ENCODE peak calls at places on chromosome 5, in seven cellular contexts. One of them, this sample, is unnamed. For H3K4me1 and H3K36me3, the result is how much of the 10 kb centered on the place peaks cover.

GRCh38 chr5:107672212-107673105 is 1.7 kb upstream of the EFNA5 start:
- DNase-seq in spleen: peak
- DNase-seq in psoas muscle: peak
- DNase-seq in cardiac muscle cell: peak
- DNase-seq in uterus: peak
- DNase-seq in HepG2: peak
- DNase-seq in trophoblast cell: peak
- DNase-seq in this sample: peak

GRCh38 chr5:100273846-100274580 is 261.2 kb upstream of the FAM174A start:
- DNase-seq in spleen: no peak
- DNase-seq in psoas muscle: no peak
- DNase-seq in cardiac muscle cell: no peak
- DNase-seq in uterus: no peak
- DNase-seq in HepG2: no peak
- DNase-seq in trophoblast cell: peak
- DNase-seq in this sample: no peak

GRCh38 chr5:140174014-140174413 is 974 bp upstream of the CYSTM1 start:
- DNase-seq in spleen: no peak
- DNase-seq in psoas muscle: no peak
- DNase-seq in cardiac muscle cell: no peak
- DNase-seq in uterus: no peak
- DNase-seq in HepG2: no peak
- DNase-seq in trophoblast cell: no peak
- DNase-seq in this sample: no peak

GRCh38 chr5:111948517-111948916 is 191.5 kb upstream of the NREP start:
- DNase-seq in spleen: no peak
- DNase-seq in psoas muscle: no peak
- DNase-seq in cardiac muscle cell: no peak
- DNase-seq in uterus: no peak
- DNase-seq in HepG2: no peak
- DNase-seq in trophoblast cell: no peak
- DNase-seq in this sample: no peak

GRCh38 chr5:93532370-93532769 is 48.6 kb downstream of the NR2F1-AS1 start:
- DNase-seq in spleen: no peak
- DNase-seq in psoas muscle: peak
- DNase-seq in cardiac muscle cell: no peak
- DNase-seq in uterus: peak
- DNase-seq in HepG2: peak
- DNase-seq in trophoblast cell: no peak
- DNase-seq in this sample: peak

GRCh38 chr5:31630931-31631330 is 8.0 kb upstream of the PDZD2 start:
- DNase-seq in spleen: no peak
- DNase-seq in psoas muscle: peak
- DNase-seq in cardiac muscle cell: peak
- DNase-seq in uterus: no peak
- DNase-seq in HepG2: no peak
- DNase-seq in trophoblast cell: no peak
- DNase-seq in this sample: no peak

GRCh38 chr5:126234563-126235195 is 188.5 kb upstream of the GRAMD2B start:
- DNase-seq in spleen: no peak
- DNase-seq in psoas muscle: no peak
- DNase-seq in cardiac muscle cell: peak
- DNase-seq in uterus: no peak
- DNase-seq in HepG2: peak
- DNase-seq in trophoblast cell: no peak
- DNase-seq in this sample: no peak

GRCh38 chr5:36908544-36909260 is 32.1 kb downstream of the NIPBL start:
- DNase-seq in spleen: no peak
- DNase-seq in psoas muscle: no peak
- DNase-seq in cardiac muscle cell: no peak
- DNase-seq in uterus: no peak
- DNase-seq in HepG2: no peak
- DNase-seq in trophoblast cell: no peak
- DNase-seq in this sample: no peak

GRCh38 chr5:74624501-74624900 is 16.0 kb downstream of the ENC1 start:
- DNase-seq in spleen: no peak
- DNase-seq in psoas muscle: no peak
- DNase-seq in cardiac muscle cell: no peak
- DNase-seq in uterus: no peak
- DNase-seq in HepG2: no peak
- DNase-seq in trophoblast cell: peak
- DNase-seq in this sample: no peak

GRCh38 chr5:157596449-157596848 is 20.9 kb upstream of the ADAM19 start:
- DNase-seq in spleen: no peak
- DNase-seq in psoas muscle: no peak
- DNase-seq in cardiac muscle cell: no peak
- DNase-seq in uterus: no peak
- DNase-seq in HepG2: no peak
- DNase-seq in trophoblast cell: no peak
- DNase-seq in this sample: no peak

GRCh38 chr5:157593036-157593435 is 17.5 kb upstream of the ADAM19 start:
- DNase-seq in spleen: no peak
- DNase-seq in psoas muscle: no peak
- DNase-seq in cardiac muscle cell: no peak
- DNase-seq in uterus: no peak
- DNase-seq in HepG2: no peak
- DNase-seq in trophoblast cell: no peak
- DNase-seq in this sample: no peak

GRCh38 chr5:157594237-157594636 is 18.7 kb upstream of the ADAM19 start:
- DNase-seq in spleen: no peak
- DNase-seq in psoas muscle: no peak
- DNase-seq in cardiac muscle cell: no peak
- DNase-seq in uterus: no peak
- DNase-seq in HepG2: no peak
- DNase-seq in trophoblast cell: no peak
- DNase-seq in this sample: no peak

GRCh38 chr5:157592594-157592993 is 17.0 kb upstream of the ADAM19 start:
- DNase-seq in spleen: no peak
- DNase-seq in psoas muscle: no peak
- DNase-seq in cardiac muscle cell: no peak
- DNase-seq in uterus: no peak
- DNase-seq in HepG2: no peak
- DNase-seq in trophoblast cell: no peak
- DNase-seq in this sample: no peak

GRCh38 chr5:157594675-157595074 is 19.1 kb upstream of the ADAM19 start:
- DNase-seq in spleen: no peak
- DNase-seq in psoas muscle: no peak
- DNase-seq in cardiac muscle cell: no peak
- DNase-seq in uterus: no peak
- DNase-seq in HepG2: no peak
- DNase-seq in trophoblast cell: no peak
- DNase-seq in this sample: no peak
- H3K4me1 ChIP-seq in spleen: half or more
- H3K4me1 ChIP-seq in psoas muscle: under half
- H3K4me1 ChIP-seq in cardiac muscle cell: under half
- H3K4me1 ChIP-seq in uterus: under half
- H3K4me1 ChIP-seq in HepG2: under half
- H3K4me1 ChIP-seq in trophoblast cell: under half
- H3K4me1 ChIP-seq in this sample: under half

DNA sequence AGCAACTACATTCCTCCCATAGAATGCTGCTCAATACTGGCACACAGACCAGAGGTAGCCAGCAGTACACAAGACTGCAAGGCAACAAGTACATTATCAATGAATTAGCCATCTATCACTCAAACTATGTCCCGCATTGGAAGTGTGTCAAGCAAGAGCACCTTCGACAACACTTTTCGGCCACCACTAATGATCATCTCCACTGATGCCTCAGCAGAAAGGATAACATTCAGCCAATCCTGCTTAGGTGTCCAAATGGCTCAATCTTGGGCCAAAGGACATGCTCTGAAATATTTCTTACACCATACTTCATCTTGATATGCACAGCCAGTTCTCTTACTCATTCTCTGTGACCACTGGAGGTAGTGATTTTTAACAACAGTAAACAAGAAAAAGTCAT is 25.0 kb downstream of the SKP1 start:
- DNase-seq in spleen: no peak
- DNase-seq in psoas muscle: no peak
- DNase-seq in cardiac muscle cell: no peak
- DNase-seq in uterus: no peak
- DNase-seq in HepG2: no peak
- DNase-seq in trophoblast cell: no peak
- DNase-seq in this sample: no peak
- H3K36me3 ChIP-seq in spleen: half or more
- H3K36me3 ChIP-seq in psoas muscle: half or more
- H3K36me3 ChIP-seq in cardiac muscle cell: half or more
- H3K36me3 ChIP-seq in uterus: under half
- H3K36me3 ChIP-seq in HepG2: under half
- H3K36me3 ChIP-seq in trophoblast cell: under half
- H3K36me3 ChIP-seq in this sample: under half

GRCh38 chr5:95960802-95961616 is 642 bp downstream of the ELL2 start:
- DNase-seq in spleen: peak
- DNase-seq in psoas muscle: peak
- DNase-seq in cardiac muscle cell: peak
- DNase-seq in uterus: peak
- DNase-seq in HepG2: peak
- DNase-seq in trophoblast cell: peak
- DNase-seq in this sample: peak
- H3K4me1 ChIP-seq in spleen: half or more
- H3K4me1 ChIP-seq in psoas muscle: under half
- H3K4me1 ChIP-seq in cardiac muscle cell: under half
- H3K4me1 ChIP-seq in uterus: under half
- H3K4me1 ChIP-seq in HepG2: half or more
- H3K4me1 ChIP-seq in trophoblast cell: under half
- H3K4me1 ChIP-seq in this sample: under half

GRCh38 chr5:146474040-146474439 is 26.9 kb downstream of the TCERG1 start:
- DNase-seq in spleen: no peak
- DNase-seq in psoas muscle: no peak
- DNase-seq in cardiac muscle cell: no peak
- DNase-seq in uterus: no peak
- DNase-seq in HepG2: no peak
- DNase-seq in trophoblast cell: no peak
- DNase-seq in this sample: no peak
- H3K36me3 ChIP-seq in spleen: half or more
- H3K36me3 ChIP-seq in psoas muscle: half or more
- H3K36me3 ChIP-seq in cardiac muscle cell: half or more
- H3K36me3 ChIP-seq in uterus: under half
- H3K36me3 ChIP-seq in HepG2: under half
- H3K36me3 ChIP-seq in trophoblast cell: under half
- H3K36me3 ChIP-seq in this sample: under half

DNA sequence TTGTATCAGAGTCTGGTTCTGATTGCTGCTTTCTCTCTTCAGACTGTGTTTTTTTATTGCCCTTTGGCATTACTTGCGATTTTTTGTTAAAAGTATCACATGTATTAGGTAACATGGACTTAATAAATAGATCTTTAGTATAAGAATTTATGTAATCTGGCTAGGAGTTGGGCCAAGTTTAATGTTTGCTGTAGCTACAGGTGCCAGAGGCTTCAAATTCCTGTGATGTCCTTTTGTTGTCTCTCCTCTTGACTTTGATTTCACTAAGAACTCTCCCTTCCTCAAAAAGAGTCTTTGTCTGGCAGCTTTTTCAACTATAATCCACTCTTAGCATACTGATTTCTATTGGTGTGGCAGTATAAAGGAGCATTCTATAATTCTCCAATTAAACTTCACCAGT is 313.1 kb downstream of the DTWD2 start:
- DNase-seq in spleen: no peak
- DNase-seq in psoas muscle: no peak
- DNase-seq in cardiac muscle cell: no peak
- DNase-seq in uterus: no peak
- DNase-seq in HepG2: no peak
- DNase-seq in trophoblast cell: no peak
- DNase-seq in this sample: no peak
- H3K4me1 ChIP-seq in spleen: under half
- H3K4me1 ChIP-seq in psoas muscle: under half
- H3K4me1 ChIP-seq in cardiac muscle cell: under half
- H3K4me1 ChIP-seq in uterus: under half
- H3K4me1 ChIP-seq in HepG2: under half
- H3K4me1 ChIP-seq in trophoblast cell: under half
- H3K4me1 ChIP-seq in this sample: under half

GRCh38 chr5:179866241-179867078 is 7.8 kb upstream of the MRNIP start:
- DNase-seq in spleen: peak
- DNase-seq in psoas muscle: no peak
- DNase-seq in cardiac muscle cell: no peak
- DNase-seq in uterus: no peak
- DNase-seq in HepG2: no peak
- DNase-seq in trophoblast cell: no peak
- DNase-seq in this sample: peak
- H3K36me3 ChIP-seq in spleen: half or more
- H3K36me3 ChIP-seq in psoas muscle: half or more
- H3K36me3 ChIP-seq in cardiac muscle cell: under half
- H3K36me3 ChIP-seq in uterus: under half
- H3K36me3 ChIP-seq in HepG2: under half
- H3K36me3 ChIP-seq in trophoblast cell: half or more
- H3K36me3 ChIP-seq in this sample: under half

GRCh38 chr5:35777358-35778087 is 79.2 kb upstream of the IL7R start:
- DNase-seq in spleen: no peak
- DNase-seq in psoas muscle: peak
- DNase-seq in cardiac muscle cell: peak
- DNase-seq in uterus: peak
- DNase-seq in HepG2: peak
- DNase-seq in trophoblast cell: peak
- DNase-seq in this sample: peak
- H3K4me1 ChIP-seq in spleen: under half
- H3K4me1 ChIP-seq in psoas muscle: under half
- H3K4me1 ChIP-seq in cardiac muscle cell: under half
- H3K4me1 ChIP-seq in uterus: under half
- H3K4me1 ChIP-seq in HepG2: under half
- H3K4me1 ChIP-seq in trophoblast cell: under half
- H3K4me1 ChIP-seq in this sample: under half

GRCh38 chr5:133991171-133991910 is 13.4 kb downstream of the VDAC1 start:
- DNase-seq in spleen: no peak
- DNase-seq in psoas muscle: no peak
- DNase-seq in cardiac muscle cell: no peak
- DNase-seq in uterus: no peak
- DNase-seq in HepG2: no peak
- DNase-seq in trophoblast cell: no peak
- DNase-seq in this sample: no peak
- H3K36me3 ChIP-seq in spleen: half or more
- H3K36me3 ChIP-seq in psoas muscle: half or more
- H3K36me3 ChIP-seq in cardiac muscle cell: under half
- H3K36me3 ChIP-seq in uterus: under half
- H3K36me3 ChIP-seq in HepG2: under half
- H3K36me3 ChIP-seq in trophoblast cell: under half
- H3K36me3 ChIP-seq in this sample: under half

GRCh38 chr5:119345861-119346260 is 10.0 kb upstream of the TNFAIP8 start:
- DNase-seq in spleen: no peak
- DNase-seq in psoas muscle: no peak
- DNase-seq in cardiac muscle cell: no peak
- DNase-seq in uterus: no peak
- DNase-seq in HepG2: no peak
- DNase-seq in trophoblast cell: no peak
- DNase-seq in this sample: no peak
- H3K4me1 ChIP-seq in spleen: half or more
- H3K4me1 ChIP-seq in psoas muscle: under half
- H3K4me1 ChIP-seq in cardiac muscle cell: under half
- H3K4me1 ChIP-seq in uterus: under half
- H3K4me1 ChIP-seq in HepG2: under half
- H3K4me1 ChIP-seq in trophoblast cell: under half
- H3K4me1 ChIP-seq in this sample: under half